ENCODE peak calls at places on chromosomes 7 and 10, in nine cellular contexts. One of them, this sample, is unnamed.

GRCh38 chr7:118863961-118864360 is 639.5 kb downstream of the ANKRD7 start:
- DNase-seq in body of pancreas: no peak
- DNase-seq in HCT116: no peak
- DNase-seq in endodermal cell: no peak
- DNase-seq in HepG2: no peak
- DNase-seq in cardiac muscle cell: no peak
- DNase-seq in fibroblast of lung: peak; percentile 20
- DNase-seq in esophagus muscularis mucosa: no peak
- DNase-seq in Peyer's patch: no peak
- DNase-seq in this sample: no peak

GRCh38 chr10:43252785-43253341 is 14.0 kb downstream of the RASGEF1A start:
- DNase-seq in body of pancreas: no peak
- DNase-seq in HCT116: no peak
- DNase-seq in endodermal cell: peak; percentile 32
- DNase-seq in HepG2: no peak
- DNase-seq in cardiac muscle cell: no peak
- DNase-seq in fibroblast of lung: no peak
- DNase-seq in esophagus muscularis mucosa: peak; percentile 87
- DNase-seq in Peyer's patch: no peak
- DNase-seq in this sample: peak; percentile 44

GRCh38 chr7:91266931-91267557 is 2.8 kb downstream of the FZD1 start:
- DNase-seq in body of pancreas: no peak
- DNase-seq in HCT116: no peak
- DNase-seq in endodermal cell: peak; percentile 53
- DNase-seq in HepG2: no peak
- DNase-seq in cardiac muscle cell: peak; percentile 22
- DNase-seq in fibroblast of lung: peak; percentile 48
- DNase-seq in esophagus muscularis mucosa: no peak
- DNase-seq in Peyer's patch: no peak
- DNase-seq in this sample: no peak

GRCh38 chr7:106858618-106859532 is 6.2 kb upstream of the PIK3CG start:
- DNase-seq in body of pancreas: peak; percentile 31
- DNase-seq in HCT116: no peak
- DNase-seq in endodermal cell: no peak
- DNase-seq in HepG2: no peak
- DNase-seq in cardiac muscle cell: peak; percentile 52
- DNase-seq in fibroblast of lung: no peak
- DNase-seq in esophagus muscularis mucosa: no peak
- DNase-seq in Peyer's patch: peak; percentile 63
- DNase-seq in this sample: peak; percentile 58

GRCh38 chr7:130277763-130278643 is 11.3 kb downstream of the CPA2 start:
- DNase-seq in body of pancreas: peak; percentile 79
- DNase-seq in HCT116: peak; percentile 44
- DNase-seq in endodermal cell: peak; percentile 87
- DNase-seq in HepG2: peak; percentile 25
- DNase-seq in cardiac muscle cell: peak; percentile 84
- DNase-seq in fibroblast of lung: peak; percentile 88
- DNase-seq in esophagus muscularis mucosa: no peak
- DNase-seq in Peyer's patch: no peak
- DNase-seq in this sample: no peak

GRCh38 chr10:128064615-128065580 is 61.3 kb downstream of the MKI67 start:
- DNase-seq in body of pancreas: peak; percentile 78
- DNase-seq in HCT116: no peak
- DNase-seq in endodermal cell: no peak
- DNase-seq in HepG2: no peak
- DNase-seq in cardiac muscle cell: peak; percentile 91
- DNase-seq in fibroblast of lung: peak; percentile 65
- DNase-seq in esophagus muscularis mucosa: peak; percentile 93
- DNase-seq in Peyer's patch: peak; percentile 50
- DNase-seq in this sample: no peak

GRCh38 chr7:50781371-50781770 is 1.3 kb downstream of the GRB10 start:
- DNase-seq in body of pancreas: no peak
- DNase-seq in HCT116: no peak
- DNase-seq in endodermal cell: peak; percentile 44
- DNase-seq in HepG2: no peak
- DNase-seq in cardiac muscle cell: no peak
- DNase-seq in fibroblast of lung: no peak
- DNase-seq in esophagus muscularis mucosa: no peak
- DNase-seq in Peyer's patch: no peak
- DNase-seq in this sample: no peak

GRCh38 chr10:124693801-124694416 is 50.3 kb downstream of the FAM53B start:
- DNase-seq in body of pancreas: peak; percentile 69
- DNase-seq in HCT116: no peak
- DNase-seq in endodermal cell: no peak
- DNase-seq in HepG2: no peak
- DNase-seq in cardiac muscle cell: no peak
- DNase-seq in fibroblast of lung: no peak
- DNase-seq in esophagus muscularis mucosa: no peak
- DNase-seq in Peyer's patch: no peak
- DNase-seq in this sample: no peak

GRCh38 chr10:13707156-13707881 is 120.6 kb downstream of the PRPF18 start:
- DNase-seq in body of pancreas: peak; percentile 84
- DNase-seq in HCT116: no peak
- DNase-seq in endodermal cell: peak; percentile 90
- DNase-seq in HepG2: peak; percentile 11
- DNase-seq in cardiac muscle cell: peak; percentile 96
- DNase-seq in fibroblast of lung: peak; percentile 95
- DNase-seq in esophagus muscularis mucosa: no peak
- DNase-seq in Peyer's patch: peak; percentile 65
- DNase-seq in this sample: peak; percentile 80

GRCh38 chr10:24382979-24383663 is 174.2 kb downstream of the KIAA1217 start:
- DNase-seq in body of pancreas: no peak
- DNase-seq in HCT116: no peak
- DNase-seq in endodermal cell: peak; percentile 64
- DNase-seq in HepG2: peak; percentile 3
- DNase-seq in cardiac muscle cell: peak; percentile 60
- DNase-seq in fibroblast of lung: no peak
- DNase-seq in esophagus muscularis mucosa: no peak
- DNase-seq in Peyer's patch: peak; percentile 55
- DNase-seq in this sample: peak; percentile 62

GRCh38 chr10:63707254-63707910 is 186.2 kb downstream of the REEP3 start:
- DNase-seq in body of pancreas: peak; percentile 81
- DNase-seq in HCT116: peak; percentile 98
- DNase-seq in endodermal cell: no peak
- DNase-seq in HepG2: peak; percentile 12
- DNase-seq in cardiac muscle cell: peak; percentile 98
- DNase-seq in fibroblast of lung: peak; percentile 100
- DNase-seq in esophagus muscularis mucosa: no peak
- DNase-seq in Peyer's patch: no peak
- DNase-seq in this sample: no peak

GRCh38 chr10:36381748-36382147 is 739.7 kb upstream of the FZD8 start:
- DNase-seq in body of pancreas: no peak
- DNase-seq in HCT116: no peak
- DNase-seq in endodermal cell: no peak
- DNase-seq in HepG2: no peak
- DNase-seq in cardiac muscle cell: no peak
- DNase-seq in fibroblast of lung: no peak
- DNase-seq in esophagus muscularis mucosa: no peak
- DNase-seq in Peyer's patch: no peak
- DNase-seq in this sample: no peak

GRCh38 chr10:70191161-70191770 is 21.0 kb upstream of the SAR1A start:
- DNase-seq in body of pancreas: no peak
- DNase-seq in HCT116: no peak
- DNase-seq in endodermal cell: no peak
- DNase-seq in HepG2: no peak
- DNase-seq in cardiac muscle cell: peak; percentile 70
- DNase-seq in fibroblast of lung: no peak
- DNase-seq in esophagus muscularis mucosa: no peak
- DNase-seq in Peyer's patch: no peak
- DNase-seq in this sample: no peak

GRCh38 chr7:17988136-17988535 is 39.5 kb downstream of the PRPS1L1 start:
- DNase-seq in body of pancreas: no peak
- DNase-seq in HCT116: no peak
- DNase-seq in endodermal cell: no peak
- DNase-seq in HepG2: no peak
- DNase-seq in cardiac muscle cell: no peak
- DNase-seq in fibroblast of lung: no peak
- DNase-seq in esophagus muscularis mucosa: no peak
- DNase-seq in Peyer's patch: no peak
- DNase-seq in this sample: no peak
- H3K4me3 ChIP-seq in body of pancreas: no peak overlapping the region
- H3K4me3 ChIP-seq in HCT116: no peak overlapping the region
- H3K4me3 ChIP-seq in endodermal cell: no peak overlapping the region
- H3K4me3 ChIP-seq in HepG2: no peak overlapping the region
- H3K4me3 ChIP-seq in cardiac muscle cell: no peak overlapping the region
- H3K4me3 ChIP-seq in fibroblast of lung: no peak overlapping the region
- H3K4me3 ChIP-seq in esophagus muscularis mucosa: no peak overlapping the region
- H3K4me3 ChIP-seq in Peyer's patch: no peak overlapping the region
- H3K4me3 ChIP-seq in this sample: no peak overlapping the region

DNA sequence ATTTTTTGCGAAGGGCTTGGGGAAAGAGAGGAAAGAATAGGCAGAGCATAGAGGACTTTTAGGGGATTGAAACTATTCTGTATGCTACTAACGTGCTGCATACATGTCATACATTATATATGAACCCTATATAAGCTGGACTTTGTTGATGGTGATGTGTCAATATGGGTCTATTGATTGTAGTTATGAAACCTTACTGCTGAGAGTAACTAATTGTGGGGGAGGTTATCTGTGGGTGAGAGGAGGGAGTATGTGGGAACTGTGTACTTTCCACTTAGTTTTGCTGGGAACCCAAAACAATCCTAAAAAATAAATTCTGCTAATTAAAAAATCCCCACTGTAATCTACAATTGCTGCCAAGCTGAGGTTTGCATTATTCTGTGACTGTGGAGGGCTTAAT is 15.3 kb upstream of the CYP2C19 start:
- DNase-seq in body of pancreas: no peak
- DNase-seq in HCT116: no peak
- DNase-seq in endodermal cell: no peak
- DNase-seq in HepG2: no peak
- DNase-seq in cardiac muscle cell: no peak
- DNase-seq in fibroblast of lung: no peak
- DNase-seq in esophagus muscularis mucosa: no peak
- DNase-seq in Peyer's patch: no peak
- DNase-seq in this sample: no peak
- H3K4me1 ChIP-seq in body of pancreas: peaks cover 10% of the 10 kb centered on the region
- H3K4me1 ChIP-seq in HCT116: no peaks in the 10 kb centered on the region
- H3K4me1 ChIP-seq in endodermal cell: no peaks in the 10 kb centered on the region
- H3K4me1 ChIP-seq in HepG2: no peaks in the 10 kb centered on the region
- H3K4me1 ChIP-seq in cardiac muscle cell: no peaks in the 10 kb centered on the region
- H3K4me1 ChIP-seq in fibroblast of lung: no peaks in the 10 kb centered on the region
- H3K4me1 ChIP-seq in esophagus muscularis mucosa: no peaks in the 10 kb centered on the region
- H3K4me1 ChIP-seq in Peyer's patch: no peaks in the 10 kb centered on the region
- H3K4me1 ChIP-seq in this sample: no peaks in the 10 kb centered on the region

DNA sequence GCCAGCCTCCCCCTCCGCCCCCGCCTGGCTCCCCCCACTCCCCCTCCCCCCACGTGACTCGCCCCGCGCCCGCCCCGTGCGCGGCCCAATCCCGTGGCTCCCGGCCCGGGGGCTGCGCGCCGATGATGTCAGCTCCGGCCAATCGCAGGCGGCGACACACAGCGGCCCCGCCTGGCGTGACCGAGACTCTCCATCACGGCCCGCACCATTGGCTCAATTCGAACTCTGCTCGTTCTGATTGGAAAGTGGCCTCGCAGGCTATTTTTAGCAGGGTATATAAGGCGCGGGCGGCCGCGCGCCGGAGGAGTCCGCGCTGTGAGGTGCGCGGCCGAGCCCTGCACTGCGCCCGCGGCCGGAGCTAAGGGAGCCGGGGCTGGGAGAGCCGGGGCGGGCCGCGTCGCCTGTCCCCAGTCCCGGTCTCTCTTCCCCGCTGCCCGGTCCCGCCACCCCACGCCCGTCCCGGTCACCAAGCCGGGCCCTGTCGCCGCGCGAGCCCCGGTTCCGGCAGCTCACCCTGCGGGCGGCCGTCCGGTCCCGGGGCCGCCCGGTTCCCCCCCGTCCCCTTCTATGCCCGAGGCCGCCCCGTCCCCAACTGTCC is 341 bp upstream of the KLF6 start:
- DNase-seq in body of pancreas: peak; percentile 99
- DNase-seq in HCT116: peak; percentile 91
- DNase-seq in endodermal cell: peak; percentile 100
- DNase-seq in HepG2: peak; percentile 95
- DNase-seq in cardiac muscle cell: peak; percentile 99
- DNase-seq in fibroblast of lung: peak; percentile 98
- DNase-seq in esophagus muscularis mucosa: peak; percentile 100
- DNase-seq in Peyer's patch: peak; percentile 100
- DNase-seq in this sample: peak; percentile 100
- TF ChIP-seq CTCF in body of pancreas: no peak
- TF ChIP-seq CTCF in HCT116: no peak
- TF ChIP-seq CTCF in endodermal cell: no peak
- TF ChIP-seq CTCF in HepG2: no peak
- TF ChIP-seq CTCF in cardiac muscle cell: no peak
- TF ChIP-seq CTCF in fibroblast of lung: no peak
- TF ChIP-seq CTCF in esophagus muscularis mucosa: no peak
- TF ChIP-seq CTCF in Peyer's patch: no peak
- TF ChIP-seq CTCF in this sample: no peak

GRCh38 chr7:128793184-128793552 is 1.4 kb downstream of the CCDC136 start:
- DNase-seq in body of pancreas: no peak
- DNase-seq in HCT116: no peak
- DNase-seq in endodermal cell: no peak
- DNase-seq in HepG2: no peak
- DNase-seq in cardiac muscle cell: no peak
- DNase-seq in fibroblast of lung: no peak
- DNase-seq in esophagus muscularis mucosa: no peak
- DNase-seq in Peyer's patch: no peak
- DNase-seq in this sample: no peak

GRCh38 chr7:128795129-128795528 is 3.4 kb downstream of the CCDC136 start:
- DNase-seq in body of pancreas: no peak
- DNase-seq in HCT116: no peak
- DNase-seq in endodermal cell: no peak
- DNase-seq in HepG2: no peak
- DNase-seq in cardiac muscle cell: no peak
- DNase-seq in fibroblast of lung: no peak
- DNase-seq in esophagus muscularis mucosa: no peak
- DNase-seq in Peyer's patch: no peak
- DNase-seq in this sample: no peak

GRCh38 chr7:128794436-128794835 is 2.7 kb downstream of the CCDC136 start:
- DNase-seq in body of pancreas: no peak
- DNase-seq in HCT116: no peak
- DNase-seq in endodermal cell: no peak
- DNase-seq in HepG2: no peak
- DNase-seq in cardiac muscle cell: no peak
- DNase-seq in fibroblast of lung: no peak
- DNase-seq in esophagus muscularis mucosa: no peak
- DNase-seq in Peyer's patch: no peak
- DNase-seq in this sample: no peak

GRCh38 chr7:128792471-128793183 is 859 bp downstream of the CCDC136 start:
- DNase-seq in body of pancreas: no peak
- DNase-seq in HCT116: no peak
- DNase-seq in endodermal cell: no peak
- DNase-seq in HepG2: no peak
- DNase-seq in cardiac muscle cell: no peak
- DNase-seq in fibroblast of lung: no peak
- DNase-seq in esophagus muscularis mucosa: no peak
- DNase-seq in Peyer's patch: no peak
- DNase-seq in this sample: no peak

GRCh38 chr7:128794020-128794419 is 2.3 kb downstream of the CCDC136 start:
- DNase-seq in body of pancreas: no peak
- DNase-seq in HCT116: no peak
- DNase-seq in endodermal cell: no peak
- DNase-seq in HepG2: no peak
- DNase-seq in cardiac muscle cell: no peak
- DNase-seq in fibroblast of lung: no peak
- DNase-seq in esophagus muscularis mucosa: no peak
- DNase-seq in Peyer's patch: no peak
- DNase-seq in this sample: no peak
- H3K4me3 ChIP-seq in body of pancreas: no peak overlapping the region
- H3K4me3 ChIP-seq in HCT116: no peak overlapping the region
- H3K4me3 ChIP-seq in endodermal cell: no peak overlapping the region
- H3K4me3 ChIP-seq in HepG2: no peak overlapping the region
- H3K4me3 ChIP-seq in cardiac muscle cell: no peak overlapping the region
- H3K4me3 ChIP-seq in fibroblast of lung: no peak overlapping the region
- H3K4me3 ChIP-seq in esophagus muscularis mucosa: no peak overlapping the region
- H3K4me3 ChIP-seq in Peyer's patch: no peak overlapping the region
- H3K4me3 ChIP-seq in this sample: no peak overlapping the region

GRCh38 chr7:66415659-66416265 is 210.6 kb downstream of the TPST1 start:
- DNase-seq in body of pancreas: no peak
- DNase-seq in HCT116: no peak
- DNase-seq in endodermal cell: no peak
- DNase-seq in HepG2: no peak
- DNase-seq in cardiac muscle cell: no peak
- DNase-seq in fibroblast of lung: no peak
- DNase-seq in esophagus muscularis mucosa: no peak
- DNase-seq in Peyer's patch: no peak
- DNase-seq in this sample: no peak
- H3K4me1 ChIP-seq in body of pancreas: peaks cover 12% of the 10 kb centered on the region
- H3K4me1 ChIP-seq in HCT116: no peaks in the 10 kb centered on the region
- H3K4me1 ChIP-seq in endodermal cell: no peaks in the 10 kb centered on the region
- H3K4me1 ChIP-seq in HepG2: peaks cover 19% of the 10 kb centered on the region
- H3K4me1 ChIP-seq in cardiac muscle cell: no peaks in the 10 kb centered on the region
- H3K4me1 ChIP-seq in fibroblast of lung: no peaks in the 10 kb centered on the region
- H3K4me1 ChIP-seq in esophagus muscularis mucosa: peaks cover 13% of the 10 kb centered on the region
- H3K4me1 ChIP-seq in Peyer's patch: no peaks in the 10 kb centered on the region
- H3K4me1 ChIP-seq in this sample: no peaks in the 10 kb centered on the region

This sample was measured in mucosa of descending colon.